ENCODE peak calls at places on chromosomes 7 and 10, in four cellular contexts. X is IMR-90, B is mesendoderm, H is H1. Z is an unnamed sample.
A peak's percentile ranks its signal among the peaks of the same experiment; 100 is the strongest.

GRCh38 chr7:16883918-16884317 is 2.1 kb upstream of the AGR3 start:
- DNase-seq in H (no peak), X (no peak), B (no peak), Z (no peak)

GRCh38 chr7:127587663-127588018 is 570 bp upstream of the ARF5 start:
- DNase-seq in B (no peak), H (no peak), X (no peak), Z (no peak)

GRCh38 chr10:21364196-21365114 is 161.0 kb downstream of the SKIDA1 start:
- DNase-seq in H (peak; percentile 84), B (peak; percentile 99), X (peak; percentile 74), Z (peak; percentile 89)

GRCh38 chr10:122390679-122391078 is 16.2 kb downstream of the PLEKHA1 start:
- DNase-seq in B (no peak), X (no peak), H (no peak), Z (no peak)

GRCh38 chr10:48653944-48654698 is 30.6 kb upstream of the WDFY4 start:
- DNase-seq in H (no peak), X (no peak), B (no peak), Z (no peak)

GRCh38 chr10:49187950-49188761 is at the start of gene TMEM273:
- DNase-seq in B (no peak), H (no peak), X (no peak), Z (no peak)

GRCh38 chr10:35492387-35493195 is 112.5 kb upstream of the GJD4 start:
- DNase-seq in H (no peak), X (no peak), B (no peak), Z (no peak)

GRCh38 chr10:23094786-23095403 is 484 bp upstream of the MSRB2 start:
- DNase-seq in X (peak; percentile 4), H (no peak), B (no peak), Z (no peak)

GRCh38 chr7:142112086-142112485 is 568 bp downstream of the MGAM2 start:
- DNase-seq in B (peak; percentile 27), X (no peak), H (peak; percentile 10), Z (peak; percentile 56)

GRCh38 chr7:130397472-130397871 is 17.2 kb downstream of the CPA1 start:
- DNase-seq in X (no peak), H (no peak), B (no peak), Z (no peak)

GRCh38 chr7:33091111-33091531 is 18.1 kb downstream of the RP9 start:
- DNase-seq in X (peak; percentile 74), B (no peak), H (no peak), Z (no peak)

GRCh38 chr10:69065406-69066361 is 22.2 kb upstream of the SRGN start:
- DNase-seq in B (no peak), H (no peak), X (peak; percentile 80), Z (no peak)

GRCh38 chr10:65968871-65969270 is 957.0 kb upstream of the LRRTM3 start:
- DNase-seq in H (no peak), B (peak; percentile 8), X (no peak), Z (no peak)

GRCh38 chr10:128626397-128627060 is 500.3 kb upstream of the MKI67 start:
- DNase-seq in X (no peak), H (no peak), B (peak; percentile 92), Z (peak; percentile 68)

GRCh38 chr7:87092568-87093091 is 33.2 kb upstream of the ELAPOR2 start:
- DNase-seq in H (no peak), B (no peak), X (no peak), Z (no peak)

GRCh38 chr7:54940748-54941147 is 78.1 kb upstream of the EGFR start:
- DNase-seq in B (no peak), H (no peak), X (no peak), Z (no peak)

GRCh38 chr10:70985824-70986336 is 97.5 kb upstream of the PCBD1 start:
- DNase-seq in B (peak; percentile 53), H (no peak), X (no peak), Z (peak; percentile 54)

GRCh38 chr7:30647589-30647988 is 34.7 kb downstream of the CRHR2 start:
- DNase-seq in H (no peak), B (no peak), X (no peak), Z (peak; percentile 15)

GRCh38 chr7:35729966-35730345 is 35.0 kb upstream of the HERPUD2 start:
- DNase-seq in X (no peak), B (no peak), H (no peak), Z (no peak)

GRCh38 chr10:55630491-55631056 is 730.5 kb downstream of the ZWINT start:
- DNase-seq in H (no peak), B (peak; percentile 53), X (no peak), Z (peak; percentile 51)

GRCh38 chr10:73970845-73971244 is 27.1 kb upstream of the VCL start:
- DNase-seq in H (no peak), B (no peak), X (no peak), Z (no peak)

DNA sequence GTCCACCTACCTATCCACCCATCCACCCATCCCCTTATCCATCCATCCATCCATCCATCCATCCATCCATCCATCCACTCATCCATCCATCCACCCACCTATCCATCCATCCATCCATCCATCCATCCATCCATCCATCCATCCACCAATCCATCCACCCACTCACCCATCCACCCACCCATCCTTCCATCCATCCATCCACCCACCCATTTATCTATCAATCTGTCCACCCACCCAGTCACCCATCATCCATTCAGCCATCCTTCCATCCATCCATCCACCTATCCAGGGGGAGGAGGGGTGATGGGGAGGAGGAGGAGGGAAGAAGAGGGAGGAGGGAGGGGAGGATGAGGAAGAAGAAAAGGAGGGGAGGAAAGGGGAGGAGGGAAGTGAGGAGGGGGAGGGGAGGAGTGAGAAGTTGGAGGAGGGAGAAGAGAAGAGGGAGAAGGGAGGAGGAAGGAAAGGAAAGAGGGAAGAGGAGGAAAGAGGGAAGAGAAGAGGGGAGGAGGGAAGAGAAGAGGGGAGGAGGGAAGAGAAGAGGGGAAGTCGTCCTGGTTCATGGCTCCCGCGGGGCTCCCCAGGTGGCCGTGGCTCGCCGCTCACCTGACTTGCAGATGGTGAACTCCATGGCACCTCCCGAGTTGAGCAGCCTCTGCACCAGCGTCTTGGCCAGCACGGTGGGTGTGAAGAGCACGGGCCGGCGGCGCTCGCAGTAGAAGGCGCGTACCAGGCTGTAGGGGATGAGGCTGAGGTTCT is 68.8 kb upstream of the GNA12 start:
- DNase-seq in H (no peak), X (no peak), B (no peak), Z (no peak)
- H2BK15ac ChIP-seq in H (no peak overlapping the region), X (no peak overlapping the region), B (no peak overlapping the region), Z (no peak overlapping the region)

GRCh38 chr7:156752371-156753297 is 112.1 kb downstream of the RNF32 start:
- DNase-seq in H (no peak), B (no peak), X (peak; percentile 83), Z (no peak)

GRCh38 chr7:156747718-156748117 is 107.1 kb downstream of the RNF32 start:
- DNase-seq in B (no peak), X (no peak), H (no peak), Z (no peak)

GRCh38 chr7:156754222-156754621 is 113.6 kb downstream of the RNF32 start:
- DNase-seq in H (no peak), X (no peak), B (no peak), Z (no peak)

GRCh38 chr7:156753630-156754029 is 113.1 kb downstream of the RNF32 start:
- DNase-seq in H (no peak), B (peak; percentile 45), X (no peak), Z (peak; percentile 51)

GRCh38 chr7:156751319-156751718 is 110.7 kb downstream of the RNF32 start:
- DNase-seq in X (peak; percentile 97), B (no peak), H (no peak), Z (no peak)
- H3K4me2 ChIP-seq in X (peak overlapping the region; percentile 80), B (no peak overlapping the region), H (no peak overlapping the region), Z (no peak overlapping the region)

DNA sequence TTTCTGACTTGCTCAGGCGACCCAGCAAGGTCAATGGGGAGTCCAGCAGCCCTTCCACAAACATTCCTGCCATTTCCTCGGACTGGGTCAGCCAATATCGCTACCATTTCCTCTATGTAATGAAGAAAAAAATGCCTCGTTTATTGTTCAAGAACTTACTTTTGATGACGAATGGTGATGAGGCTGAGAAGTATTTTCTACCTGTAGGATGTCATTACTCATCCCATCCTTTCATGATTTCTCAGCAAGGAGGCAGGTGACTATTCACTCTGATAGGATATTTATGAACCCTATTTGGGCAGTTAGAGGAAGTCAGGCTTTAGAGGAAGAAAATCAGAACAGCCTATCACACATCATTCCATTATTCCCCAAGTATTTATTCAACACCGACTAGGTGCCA is 178.6 kb downstream of the FANK1 start:
- DNase-seq in X (no peak), B (no peak), H (no peak), Z (no peak)
- H3K9ac ChIP-seq in X (no peak overlapping the region), B (no peak overlapping the region), H (no peak overlapping the region), Z (no peak overlapping the region)

GRCh38 chr7:4681922-4682620 is at the start of gene FOXK1:
- DNase-seq in B (peak; percentile 66), X (peak; percentile 65), H (no peak), Z (peak; percentile 59)

GRCh38 chr7:4682621-4683042 is 537 bp downstream of the FOXK1 start:
- DNase-seq in H (no peak), B (peak; percentile 63), X (peak; percentile 47), Z (peak; percentile 37)

GRCh38 chr7:4684826-4685225 is 2.7 kb downstream of the FOXK1 start:
- DNase-seq in B (no peak), X (no peak), H (no peak), Z (no peak)

GRCh38 chr7:4683043-4683883 is 1.2 kb downstream of the FOXK1 start:
- DNase-seq in X (no peak), H (no peak), B (no peak), Z (no peak)

DNA sequence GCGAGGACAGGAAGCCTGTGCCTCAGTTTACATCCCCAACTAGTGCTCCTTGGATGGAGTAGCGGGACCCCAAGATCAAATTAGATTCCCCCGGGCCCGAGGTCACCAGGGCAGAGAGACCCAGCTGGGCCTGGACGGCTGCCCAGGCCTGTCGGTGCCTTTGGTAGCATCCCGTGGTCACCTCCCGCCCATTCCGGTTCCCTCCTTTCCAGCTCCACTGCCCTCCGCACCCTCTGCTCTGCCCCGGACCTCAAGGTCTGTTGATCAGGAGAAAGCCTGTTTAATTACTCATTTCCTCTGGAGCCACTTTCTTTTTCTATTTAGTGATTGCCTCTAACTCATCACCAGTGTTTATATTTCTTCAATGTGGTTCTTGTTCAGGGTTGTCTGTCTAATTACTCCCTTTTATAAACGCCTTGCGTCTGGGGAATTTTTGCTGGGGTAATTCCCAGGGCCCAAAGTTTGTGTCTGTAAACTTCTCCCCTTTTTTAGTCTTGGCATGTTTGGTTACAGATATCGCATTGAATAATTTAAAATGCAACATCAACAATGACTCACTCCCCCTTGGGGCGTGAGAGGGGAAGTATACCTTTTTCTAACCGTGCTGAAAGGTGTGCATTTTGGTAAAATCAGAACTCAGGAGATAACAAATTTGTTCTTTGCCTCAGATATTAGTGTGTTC is 1.9 kb downstream of the FOXK1 start:
- DNase-seq in B (no peak), X (peak; percentile 87), H (no peak), Z (no peak)
- H2BK15ac ChIP-seq in B (no peak overlapping the region), X (peak overlapping the region; percentile 91), H (no peak overlapping the region), Z (no peak overlapping the region)

DNA sequence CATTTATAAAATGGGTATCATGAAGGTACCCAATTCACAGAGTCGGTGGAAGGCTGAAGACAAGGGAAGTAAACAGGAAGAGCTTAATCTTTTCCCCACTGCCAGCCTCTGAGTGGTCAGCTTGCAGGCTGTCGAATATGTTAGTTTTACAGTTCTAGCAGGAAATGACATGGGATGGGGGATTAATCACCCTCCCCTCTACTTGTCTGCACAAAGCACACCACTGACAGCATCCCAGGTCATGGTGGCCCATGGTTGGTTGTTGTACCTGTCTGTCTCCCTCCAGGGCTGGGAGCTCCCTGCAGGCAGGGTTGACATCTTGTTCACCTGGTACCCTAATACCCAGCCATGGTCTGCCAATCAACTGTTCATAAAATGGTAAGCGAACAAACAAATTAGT is 55.6 kb downstream of the GRB10 start:
- DNase-seq in X (peak; percentile 19), B (peak; percentile 85), H (no peak), Z (peak; percentile 55)
- H3K4me2 ChIP-seq in X (no peak overlapping the region), B (no peak overlapping the region), H (no peak overlapping the region), Z (no peak overlapping the region)

Z was measured in H9.